ENCODE peak calls at places on chromosomes 7 and 10, in eight cellular contexts. R, O, S, B, Z, X, H and P are unnamed samples.
A peak's percentile ranks its signal among the peaks of the same experiment; 100 is the strongest.

GRCh38 chr7:13017325-13017853 is 330.0 kb downstream of the ARL4A start:
- DNase-seq in R (peak; percentile 7), O (no peak), S (peak; percentile 69), B (no peak), Z (no peak), X (peak; percentile 51), H (peak; percentile 89), P (no peak)

GRCh38 chr7:138459300-138460175 is 521 bp upstream of the TRIM24 start:
- DNase-seq in R (peak; percentile 99), O (no peak), S (peak; percentile 94), B (no peak), Z (no peak), X (peak; percentile 99), H (peak; percentile 99), P (peak; percentile 98)

GRCh38 chr10:87090779-87091178 is 3.9 kb downstream of the GLUD1 start:
- DNase-seq in R (no peak), O (no peak), S (no peak), B (no peak), Z (no peak), X (no peak), H (peak; percentile 62), P (no peak)

GRCh38 chr7:65912220-65912619 is 39.3 kb downstream of the VKORC1L1 start:
- DNase-seq in R (no peak), O (no peak), S (no peak), B (no peak), Z (no peak), X (no peak), H (no peak), P (no peak)

GRCh38 chr7:19144661-19145428 is at the start of gene FERD3L:
- DNase-seq in R (peak; percentile 4), O (no peak), S (no peak), B (no peak), Z (peak; percentile 47), X (no peak), H (peak; percentile 35), P (no peak)

GRCh38 chr10:77770081-77770867 is 132.7 kb upstream of the KCNMA1 start:
- DNase-seq in R (no peak), O (no peak), S (no peak), B (no peak), Z (no peak), X (no peak), H (no peak), P (no peak)

GRCh38 chr10:110411047-110411410 is 86.7 kb upstream of the DUSP5 start:
- DNase-seq in R (peak; percentile 83), O (no peak), S (peak; percentile 72), B (no peak), Z (no peak), X (no peak), H (no peak), P (peak; percentile 67)

GRCh38 chr10:87848998-87849397 is 14.3 kb downstream of the KLLN start:
- DNase-seq in R (no peak), O (no peak), S (peak; percentile 30), B (no peak), Z (peak; percentile 63), X (no peak), H (no peak), P (no peak)

GRCh38 chr7:81244213-81244612 is 325.4 kb upstream of the SEMA3C start:
- DNase-seq in R (no peak), O (no peak), S (peak; percentile 16), B (no peak), Z (no peak), X (peak; percentile 15), H (no peak), P (no peak)

GRCh38 chr7:1210321-1210978 is 22.2 kb upstream of the UNCX start:
- DNase-seq in R (no peak), O (peak; percentile 39), S (peak; percentile 17), B (no peak), Z (no peak), X (no peak), H (no peak), P (peak; percentile 36)

GRCh38 chr10:20257422-20257821 is 441.2 kb downstream of the PLXDC2 start:
- DNase-seq in R (no peak), O (no peak), S (no peak), B (no peak), Z (no peak), X (no peak), H (no peak), P (no peak)
- H3K27ac ChIP-seq in R (no peak overlapping the region), O (no peak overlapping the region), S (no peak overlapping the region), B (no peak overlapping the region), Z (no peak overlapping the region), X (no peak overlapping the region), H (no peak overlapping the region), P (no peak overlapping the region)

GRCh38 chr10:96720422-96721206 is at the start of gene PIK3AP1:
- DNase-seq in R (peak; percentile 62), O (peak; percentile 64), S (peak; percentile 25), B (peak; percentile 88), Z (no peak), X (peak; percentile 57), H (peak; percentile 71), P (peak; percentile 86)

GRCh38 chr10:96719205-96719604 is 1.1 kb downstream of the PIK3AP1 start:
- DNase-seq in R (no peak), O (no peak), S (no peak), B (no peak), Z (no peak), X (peak; percentile 24), H (no peak), P (no peak)

GRCh38 chr10:96718304-96718990 is 1.9 kb downstream of the PIK3AP1 start:
- DNase-seq in R (no peak), O (no peak), S (no peak), B (no peak), Z (no peak), X (no peak), H (no peak), P (no peak)

GRCh38 chr10:96719850-96720421 is 378 bp downstream of the PIK3AP1 start:
- DNase-seq in R (peak; percentile 50), O (peak; percentile 70), S (peak; percentile 47), B (peak; percentile 87), Z (no peak), X (peak; percentile 66), H (peak; percentile 77), P (peak; percentile 89)

DNA sequence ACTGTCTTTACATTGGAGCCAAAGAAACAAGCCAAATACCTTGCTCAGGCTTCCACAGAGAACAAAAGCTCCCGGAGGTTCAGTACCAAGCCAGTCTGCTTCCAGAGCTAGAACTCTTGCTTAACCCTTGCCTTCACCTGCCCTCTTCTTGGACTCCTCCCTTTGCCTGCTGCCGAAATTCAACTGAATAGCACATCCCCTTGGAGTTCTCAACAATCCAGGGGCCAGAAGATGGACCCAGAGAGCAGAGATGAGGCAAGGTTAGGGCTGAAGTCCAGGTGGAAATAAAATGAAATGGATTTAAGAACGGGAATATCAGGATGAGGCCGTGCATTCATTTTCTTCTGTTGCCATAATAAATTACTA is 876 bp upstream of the PIK3AP1 start:
- DNase-seq in R (no peak), O (no peak), S (no peak), B (no peak), Z (no peak), X (no peak), H (no peak), P (no peak)
- H3K4me3 ChIP-seq in R (no peak overlapping the region), O (peak overlapping the region; percentile 58), S (peak overlapping the region; percentile 77), B (peak overlapping the region; percentile 72), Z (peak overlapping the region; percentile 66), X (peak overlapping the region; percentile 61), H (peak overlapping the region; percentile 63), P (no peak overlapping the region)

GRCh38 chr10:59847326-59847725 is 59.0 kb downstream of the CCDC6 start:
- DNase-seq in R (no peak), O (no peak), S (no peak), B (no peak), Z (no peak), X (no peak), H (peak; percentile 79), P (no peak)

GRCh38 chr10:59844436-59844835 is 61.9 kb downstream of the CCDC6 start:
- DNase-seq in R (no peak), O (no peak), S (no peak), B (no peak), Z (no peak), X (no peak), H (no peak), P (no peak)

GRCh38 chr10:59843733-59844132 is 62.6 kb downstream of the CCDC6 start:
- DNase-seq in R (no peak), O (no peak), S (no peak), B (no peak), Z (no peak), X (no peak), H (no peak), P (no peak)

GRCh38 chr10:59851864-59852263 is 54.5 kb downstream of the CCDC6 start:
- DNase-seq in R (no peak), O (no peak), S (peak; percentile 47), B (no peak), Z (no peak), X (no peak), H (no peak), P (no peak)

DNA sequence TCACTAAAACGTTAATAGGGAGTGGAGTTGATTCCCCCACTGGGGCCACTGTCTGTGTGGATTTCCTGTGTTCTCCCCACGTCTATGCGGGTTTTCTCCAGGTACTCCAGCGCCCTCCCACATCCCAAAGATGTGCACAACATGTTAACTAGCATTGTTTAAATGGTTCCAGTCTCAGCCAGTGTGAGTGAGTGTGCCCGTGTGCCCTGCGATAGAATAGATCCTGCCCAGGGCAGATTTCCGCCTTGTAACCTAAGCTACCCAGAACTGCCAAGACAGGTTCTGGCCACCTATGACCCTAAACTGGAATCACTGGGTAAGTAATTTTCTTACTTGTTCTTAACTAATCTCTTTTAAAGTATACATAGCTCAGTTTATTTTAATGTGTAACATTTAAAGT is 58.5 kb downstream of the CCDC6 start:
- DNase-seq in R (no peak), O (no peak), S (peak; percentile 14), B (no peak), Z (no peak), X (no peak), H (peak; percentile 23), P (no peak)
- H3K4me1 ChIP-seq in R (no peaks in the 10 kb centered on the region), O (peaks cover 13% of the 10 kb centered on the region), S (peaks cover 14% of the 10 kb centered on the region), B (no peaks in the 10 kb centered on the region), Z (peaks cover 9% of the 10 kb centered on the region), X (no peaks in the 10 kb centered on the region), H (peaks cover 41% of the 10 kb centered on the region), P (peaks cover 2% of the 10 kb centered on the region)

GRCh38 chr10:43317422-43317821 is 50.6 kb upstream of the RASGEF1A start:
- DNase-seq in R (no peak), O (no peak), S (peak; percentile 21), B (no peak), Z (no peak), X (no peak), H (no peak), P (no peak)
- H3K27ac ChIP-seq in R (no peak overlapping the region), O (no peak overlapping the region), S (no peak overlapping the region), B (no peak overlapping the region), Z (no peak overlapping the region), X (no peak overlapping the region), H (no peak overlapping the region), P (no peak overlapping the region)

GRCh38 chr7:116211913-116212596 is 1.7 kb downstream of the TES start:
- DNase-seq in R (no peak), O (no peak), S (no peak), B (no peak), Z (no peak), X (no peak), H (no peak), P (no peak)
- H3K4me3 ChIP-seq in R (peak overlapping the region; percentile 55), O (peak overlapping the region; percentile 68), S (peak overlapping the region; percentile 93), B (peak overlapping the region; percentile 68), Z (peak overlapping the region; percentile 92), X (peak overlapping the region; percentile 78), H (no peak overlapping the region), P (peak overlapping the region; percentile 74)